ENCODE peak calls at places on chromosomes 7 and 10, in four cellular contexts. X is H9, A is mesendoderm, J is H1. B is an unnamed sample.

GRCh38 chr7:127798769-127799372 is 146.9 kb downstream of the SND1 start:
- DNase-seq in X (no peak), A (no peak), J (no peak), B (no peak)

GRCh38 chr7:156929789-156930539 is 19.5 kb upstream of the NOM1 start:
- DNase-seq in X (no peak), A (no peak), J (no peak), B (no peak)

GRCh38 chr10:11610855-11611247 is 599 bp downstream of the USP6NL start:
- DNase-seq in X (peak), A (peak), J (no peak), B (peak)

GRCh38 chr10:96978621-96979154 is 146.6 kb downstream of the LCOR start:
- DNase-seq in X (no peak), A (no peak), J (no peak), B (no peak)

GRCh38 chr7:30135551-30136271 is 925 bp downstream of the MTURN start:
- DNase-seq in X (no peak), A (no peak), J (no peak), B (peak)

GRCh38 chr7:82625377-82625776 is 181.8 kb upstream of the CACNA2D1 start:
- DNase-seq in X (no peak), A (peak), J (no peak), B (peak)

GRCh38 chr7:144386741-144387140 is 16.8 kb downstream of the NOBOX start:
- DNase-seq in X (no peak), A (no peak), J (no peak), B (peak)

GRCh38 chr7:2260820-2261219 is 18.8 kb downstream of the NUDT1 start:
- DNase-seq in X (no peak), A (no peak), J (no peak), B (peak)

GRCh38 chr7:5598261-5598761 is 174.7 kb upstream of the TNRC18 start:
- DNase-seq in X (peak), A (no peak), J (no peak), B (no peak)

GRCh38 chr10:103499881-103500280 is 6.4 kb downstream of the NEURL1 start:
- DNase-seq in X (no peak), A (peak), J (no peak), B (peak)

GRCh38 chr7:10076661-10077300 is 896.9 kb upstream of the PHF14 start:
- DNase-seq in X (no peak), A (no peak), J (no peak), B (no peak)

GRCh38 chr7:123675092-123675473 is 19.4 kb downstream of the LMOD2 start:
- DNase-seq in X (no peak), A (no peak), J (no peak), B (peak)

GRCh38 chr7:157854066-157854891 is 517.5 kb downstream of the DNAJB6 start:
- DNase-seq in X (no peak), A (no peak), J (no peak), B (no peak)

GRCh38 chr10:127252818-127253217 is 56.4 kb upstream of the INSYN2A start:
- DNase-seq in X (no peak), A (no peak), J (no peak), B (no peak)

GRCh38 chr7:54812747-54813146 is 53.7 kb upstream of the SEC61G start:
- DNase-seq in X (no peak), A (no peak), J (no peak), B (peak)

GRCh38 chr7:117284692-117285091 is 38.2 kb downstream of the WNT2 start:
- DNase-seq in X (no peak), A (no peak), J (no peak), B (no peak)

GRCh38 chr7:30309842-30310435 is 25.5 kb downstream of the ZNRF2 start:
- DNase-seq in X (no peak), A (no peak), J (no peak), B (no peak)

GRCh38 chr7:1418505-1419309 is 40.6 kb downstream of the MICALL2 start:
- DNase-seq in X (peak), A (peak), J (peak), B (peak)

GRCh38 chr10:22436893-22437619 is 91.8 kb downstream of the SPAG6 start:
- DNase-seq in X (peak), A (peak), J (peak), B (peak)

GRCh38 chr10:112792487-112793196 is 157.4 kb upstream of the TCF7L2 start:
- DNase-seq in X (no peak), A (peak), J (no peak), B (peak)

GRCh38 chr7:124618871-124619270 is 146.7 kb downstream of the GPR37 start:
- DNase-seq in X (no peak), A (no peak), J (no peak), B (no peak)

GRCh38 chr7:157412021-157412443 is 75.2 kb downstream of the DNAJB6 start:
- DNase-seq in X (no peak), A (no peak), J (no peak), B (peak)

GRCh38 chr7:150793569-150794238 is 6.5 kb downstream of the TMEM176B start:
- DNase-seq in X (no peak), A (no peak), J (no peak), B (no peak)

GRCh38 chr7:84841809-84842208 is 345.0 kb downstream of the SEMA3D start:
- DNase-seq in X (no peak), A (no peak), J (no peak), B (peak)

GRCh38 chr10:24042884-24043283 is 166.1 kb upstream of the KIAA1217 start:
- DNase-seq in X (no peak), A (no peak), J (no peak), B (no peak)

GRCh38 chr10:127441350-127442219 is 107.5 kb upstream of the NPS start:
- DNase-seq in X (peak), A (peak), J (peak), B (no peak)

GRCh38 chr10:28533571-28534304 is 820 bp downstream of the WAC start:
- DNase-seq in X (peak), A (peak), J (no peak), B (peak)

GRCh38 chr10:14405076-14406065 is 74.6 kb upstream of the FRMD4A start:
- DNase-seq in X (no peak), A (no peak), J (no peak), B (peak)

DNA sequence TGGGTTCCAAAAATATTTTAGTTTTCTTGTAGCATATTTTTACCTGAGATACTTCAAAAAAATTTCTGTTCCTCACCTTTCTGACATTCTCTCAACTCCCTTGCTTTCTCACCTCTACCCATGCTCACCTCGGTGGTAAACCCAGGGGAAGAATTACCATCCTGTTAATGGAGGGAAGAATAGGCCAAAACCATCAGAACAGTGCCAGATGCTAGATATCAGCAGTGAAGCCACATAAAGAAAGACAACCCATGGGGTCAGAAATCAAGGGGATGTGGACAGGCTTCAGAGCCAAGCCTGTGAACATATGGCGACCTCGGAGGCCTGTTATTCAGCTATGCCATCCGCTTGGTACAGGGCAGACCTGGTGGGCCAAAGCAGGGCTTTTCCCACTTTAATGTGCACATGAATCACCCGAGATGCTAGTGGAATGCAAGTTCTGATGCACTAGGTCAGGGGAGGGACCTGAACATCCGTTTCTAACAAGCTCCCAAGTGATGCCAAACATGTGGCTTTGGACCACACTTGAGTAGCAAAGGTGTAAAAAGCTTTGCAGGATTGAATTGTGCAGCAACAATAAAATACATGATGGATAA is 125.5 kb downstream of the NPY start:
- DNase-seq in X (no peak), A (peak), J (no peak), B (no peak)
- H4K5ac ChIP-seq in X (no peak), A (no peak), J (no peak), B (no peak)

GRCh38 chr7:31917256-31917655 is 153.0 kb downstream of the PDE1C start:
- DNase-seq in X (no peak), A (no peak), J (no peak), B (peak)

GRCh38 chr7:31921047-31921446 is 149.2 kb downstream of the PDE1C start:
- DNase-seq in X (no peak), A (no peak), J (no peak), B (no peak)

GRCh38 chr7:31919678-31920369 is 150.4 kb downstream of the PDE1C start:
- DNase-seq in X (no peak), A (no peak), J (no peak), B (no peak)

GRCh38 chr7:31922883-31923282 is 147.3 kb downstream of the PDE1C start:
- DNase-seq in X (no peak), A (no peak), J (no peak), B (no peak)

DNA sequence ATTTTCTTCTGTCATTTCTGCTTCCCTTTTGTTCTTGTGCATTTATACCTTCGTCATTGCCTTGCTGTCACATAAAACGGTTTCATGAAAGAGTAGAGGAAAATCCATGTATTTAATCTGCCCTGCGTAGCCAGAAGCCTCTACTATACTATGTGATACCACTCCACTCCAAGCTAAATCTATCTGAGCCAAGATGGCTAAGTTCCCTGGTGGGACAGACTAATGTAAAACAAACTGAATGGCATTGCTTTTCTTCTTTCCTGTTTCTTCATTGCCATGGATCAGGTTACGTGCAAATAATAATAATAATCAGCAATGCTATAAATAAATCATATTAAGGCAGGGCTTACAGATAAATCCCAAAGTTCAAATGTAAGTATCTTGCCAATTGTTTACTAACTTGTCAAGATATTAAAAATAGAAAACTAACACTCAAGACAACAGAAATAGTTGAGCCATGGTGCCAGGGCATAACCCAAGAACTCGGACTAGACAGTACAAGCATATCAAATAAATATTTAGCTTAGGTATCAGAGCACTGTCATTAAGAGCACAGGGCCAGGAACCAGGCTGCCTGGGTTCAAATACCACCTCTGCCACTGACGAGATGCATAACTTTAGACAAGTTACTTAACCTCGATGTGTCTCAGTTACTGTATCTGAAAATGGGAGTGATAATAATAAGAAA is 151.4 kb downstream of the PDE1C start:
- DNase-seq in X (no peak), A (no peak), J (no peak), B (no peak)
- H2AK5ac ChIP-seq in X (no peak), A (no peak), J (no peak), B (no peak)

GRCh38 chr7:101921061-101921460 is 103.6 kb downstream of the CUX1 start:
- DNase-seq in X (no peak), A (no peak), J (no peak), B (no peak)

GRCh38 chr7:101924171-101924570 is 106.7 kb downstream of the CUX1 start:
- DNase-seq in X (no peak), A (no peak), J (no peak), B (peak)

GRCh38 chr7:101923276-101923985 is 106.0 kb downstream of the CUX1 start:
- DNase-seq in X (no peak), A (peak), J (no peak), B (peak)

GRCh38 chr7:101919363-101920115 is 102.1 kb downstream of the CUX1 start:
- DNase-seq in X (no peak), A (no peak), J (no peak), B (no peak)

GRCh38 chr7:101922631-101923275 is 105.3 kb downstream of the CUX1 start:
- DNase-seq in X (no peak), A (no peak), J (no peak), B (no peak)
- H4K5ac ChIP-seq in X (no peak), A (no peak), J (no peak), B (peak)

DNA sequence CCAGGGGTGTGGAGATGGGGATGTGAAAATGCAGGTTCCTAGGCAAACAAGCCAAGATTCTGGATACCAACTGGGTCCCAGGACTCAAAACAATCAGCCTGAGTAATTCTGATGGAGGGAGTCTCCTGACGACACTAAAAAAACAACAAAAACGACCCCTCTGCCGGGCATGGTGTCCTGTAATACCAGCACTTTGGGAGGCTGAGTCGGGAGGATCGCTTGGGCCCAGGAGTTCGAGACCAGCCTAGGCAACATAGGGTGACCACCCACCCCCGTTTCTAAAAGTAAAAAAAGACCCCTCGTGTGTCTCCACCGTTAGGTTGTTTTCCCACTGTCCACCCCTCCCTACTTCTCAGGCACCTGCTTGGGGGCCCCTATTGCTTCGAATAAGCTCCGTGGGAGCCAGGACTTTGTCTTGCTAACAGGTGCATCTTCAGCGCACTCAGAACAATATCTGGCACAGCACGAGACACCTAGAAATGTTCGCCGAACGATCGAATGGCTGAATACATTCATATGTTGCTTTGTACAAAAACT is 743 bp upstream of the NRF1 start:
- DNase-seq in X (no peak), A (peak), J (no peak), B (no peak)
- H2AK5ac ChIP-seq in X (no peak), A (no peak), J (no peak), B (peak)

GRCh38 chr7:102221961-102222360 is 64.7 kb upstream of the SH2B2 start:
- DNase-seq in X (no peak), A (no peak), J (no peak), B (no peak)
- H4K5ac ChIP-seq in X (no peak), A (no peak), J (no peak), B (no peak)

GRCh38 chr7:43117842-43118241 is 5.4 kb downstream of the HECW1 start:
- DNase-seq in X (no peak), A (no peak), J (no peak), B (no peak)

GRCh38 chr7:43116451-43116850 is 4.0 kb downstream of the HECW1 start:
- DNase-seq in X (no peak), A (no peak), J (no peak), B (no peak)

GRCh38 chr7:43114451-43114765 is 2.0 kb downstream of the HECW1 start:
- DNase-seq in X (no peak), A (no peak), J (no peak), B (no peak)

GRCh38 chr7:43119371-43120069 is 7.1 kb downstream of the HECW1 start:
- DNase-seq in X (no peak), A (peak), J (no peak), B (peak)

GRCh38 chr7:43117025-43117424 is 4.6 kb downstream of the HECW1 start:
- DNase-seq in X (no peak), A (no peak), J (no peak), B (peak)
- H2AK5ac ChIP-seq in X (no peak), A (no peak), J (no peak), B (no peak)

DNA sequence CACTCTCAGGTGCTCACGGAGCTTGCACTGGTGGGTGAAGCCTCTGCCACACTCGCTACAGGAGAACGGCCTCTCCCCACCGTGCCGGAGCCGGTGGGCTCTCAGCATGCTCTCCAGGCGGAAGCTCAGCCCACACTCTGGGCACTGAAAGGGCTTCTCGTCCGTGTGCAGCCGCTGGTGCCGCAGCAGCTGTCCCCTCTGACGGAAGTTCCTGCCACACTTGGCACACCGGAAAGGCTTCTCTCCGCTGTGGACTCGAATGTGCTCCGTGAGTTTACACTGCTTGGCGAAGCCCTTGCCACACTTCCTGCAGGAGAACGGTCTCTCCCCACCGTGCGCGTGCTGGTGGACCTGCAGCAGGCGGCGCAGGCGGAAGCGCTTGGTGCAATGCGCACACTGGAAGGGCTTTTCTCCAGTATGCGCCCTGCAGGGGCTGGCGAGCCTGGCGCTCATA is 19.3 kb downstream of the ZNF786 start:
- DNase-seq in X (peak), A (no peak), J (no peak), B (no peak)
- H4K5ac ChIP-seq in X (no peak), A (no peak), J (no peak), B (no peak)

B was measured in IMR-90.